ENCODE peak calls at places on chromosome 1, in ten cellular contexts. J is lung, S is nephron progenitor cell, I is glomerular endothelial cell, N is KG1, G is ELF-1, V is GM10248, X is RCC 7860, E is lower leg skin, D is AG08396. O is an unnamed sample.

GRCh38 chr1:84508510-84508909 is 2.1 kb upstream of the GNG5 start:
- DNase-seq in J (no peak), S (no peak), I (no peak), N (no peak), G (no peak), V (no peak), X (no peak), E (no peak), D (no peak), O (no peak)

GRCh38 chr1:32241011-32241763 is 5.8 kb upstream of the FAM167B start:
- DNase-seq in J (peak), S (peak), I (no peak), N (no peak), G (peak), V (peak), X (peak), E (no peak), D (peak), O (peak)

GRCh38 chr1:155974208-155975165 is 3.9 kb downstream of the ARHGEF2 start:
- DNase-seq in J (no peak), S (no peak), I (no peak), N (no peak), G (no peak), V (no peak), X (no peak), E (no peak), D (no peak), O (no peak)

GRCh38 chr1:176843352-176844297 is 320.9 kb downstream of the ASTN1 start:
- DNase-seq in J (no peak), S (peak), I (no peak), N (no peak), G (no peak), V (no peak), X (no peak), E (no peak), D (peak), O (no peak)

GRCh38 chr1:3649342-3650247 is at the start of gene WRAP73:
- DNase-seq in J (peak), S (peak), I (peak), N (peak), G (peak), V (peak), X (peak), E (peak), D (peak), O (peak)

GRCh38 chr1:209839875-209840491 is 12.2 kb downstream of the UTP25 start:
- DNase-seq in J (no peak), S (no peak), I (peak), N (no peak), G (peak), V (no peak), X (peak), E (no peak), D (peak), O (no peak)

GRCh38 chr1:214310010-214310409 is 29.1 kb downstream of the SMYD2 start:
- DNase-seq in J (no peak), S (no peak), I (no peak), N (no peak), G (no peak), V (no peak), X (no peak), E (no peak), D (no peak), O (no peak)

GRCh38 chr1:203744008-203744972 is 20.7 kb upstream of the LAX1 start:
- DNase-seq in J (peak), S (no peak), I (no peak), N (no peak), G (peak), V (peak), X (no peak), E (peak), D (peak), O (no peak)

GRCh38 chr1:92503043-92503925 is 16.6 kb upstream of the GFI1 start:
- DNase-seq in J (no peak), S (no peak), I (no peak), N (no peak), G (no peak), V (peak), X (no peak), E (no peak), D (no peak), O (no peak)

GRCh38 chr1:217244946-217245345 is 385.9 kb downstream of the GPATCH2 start:
- DNase-seq in J (no peak), S (no peak), I (no peak), N (no peak), G (no peak), V (no peak), X (no peak), E (no peak), D (no peak), O (no peak)

O was measured in omental fat pad.